ENCODE peak calls at places on chromosomes 4 and X, in five cellular contexts. D, Y, C, R and U are unnamed samples.

GRCh38 chr4:14338206-14338605 is 664.1 kb upstream of the CPEB2 start:
- DNase-seq in R (no peak), Y (no peak), C (no peak), D (no peak), U (no peak)

GRCh38 chrX:119655125-119655524 is 37.8 kb downstream of the SEPTIN6 start:
- DNase-seq in C (peak; percentile 35), D (peak; percentile 64), Y (peak; percentile 65), R (peak; percentile 58), U (peak; percentile 75)

GRCh38 chrX:82230013-82230412 is 1028.1 kb downstream of the SH3BGRL start:
- DNase-seq in R (no peak), Y (no peak), D (no peak), C (no peak), U (no peak)

GRCh38 chrX:121598356-121598755 is 550.9 kb downstream of the GLUD2 start:
- DNase-seq in R (no peak), D (no peak), Y (no peak), C (no peak), U (no peak)

GRCh38 chr4:970854-971520 is 2.4 kb downstream of the DGKQ start:
- DNase-seq in C (no peak), Y (no peak), R (no peak), D (no peak), U (no peak)

GRCh38 chrX:15269618-15270521 is at the start of gene ASB9:
- DNase-seq in Y (peak; percentile 29), C (peak; percentile 45), R (no peak), D (peak; percentile 74), U (peak; percentile 52)

GRCh38 chr4:101774807-101775206 is 15.7 kb upstream of the BANK1 start:
- DNase-seq in Y (no peak), C (no peak), R (no peak), D (peak; percentile 18), U (peak; percentile 22)

GRCh38 chr4:108193891-108194672 is 25.4 kb upstream of the LEF1 start:
- DNase-seq in R (no peak), C (no peak), Y (no peak), D (no peak), U (no peak)

GRCh38 chrX:69093960-69094935 is 71.0 kb downstream of the PJA1 start:
- DNase-seq in Y (peak; percentile 34), D (peak; percentile 74), C (peak; percentile 45), R (peak; percentile 59), U (peak; percentile 43)

DNA sequence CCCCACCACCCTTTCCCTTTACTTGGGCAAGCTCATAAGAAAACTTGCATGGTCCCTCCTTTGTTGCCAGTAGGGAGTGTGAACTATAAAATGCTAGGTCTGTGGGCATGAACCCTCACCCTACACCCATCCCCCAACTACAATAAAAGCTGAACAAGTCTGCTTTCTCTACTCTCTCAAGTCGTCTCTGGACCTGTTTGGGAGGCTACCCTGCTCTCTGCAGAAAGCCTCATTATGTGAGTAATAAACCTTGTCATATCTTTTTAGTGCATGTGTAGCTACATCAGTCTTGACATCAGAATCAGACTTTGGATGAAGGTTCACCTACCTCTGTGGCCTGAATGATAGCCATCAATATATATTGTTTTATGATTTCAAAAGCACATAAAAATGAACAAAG is 155.4 kb upstream of the FAM241A start:
- DNase-seq in Y (no peak), D (peak; percentile 29), R (no peak), C (no peak), U (no peak)
- H3K4me3 ChIP-seq in Y (no peak overlapping the region), D (no peak overlapping the region), R (no peak overlapping the region), C (no peak overlapping the region), U (no peak overlapping the region)

GRCh38 chr4:38129452-38129830 is 169.2 kb downstream of the PTTG2 start:
- DNase-seq in Y (no peak), C (no peak), D (no peak), R (no peak), U (no peak)

GRCh38 chr4:38130884-38131283 is 170.7 kb downstream of the PTTG2 start:
- DNase-seq in R (no peak), C (no peak), D (no peak), Y (no peak), U (no peak)

GRCh38 chr4:38125816-38126215 is 165.6 kb downstream of the PTTG2 start:
- DNase-seq in C (no peak), D (no peak), Y (no peak), R (no peak), U (peak; percentile 49)

GRCh38 chr4:38131371-38132139 is 171.4 kb downstream of the PTTG2 start:
- DNase-seq in Y (no peak), D (peak; percentile 57), C (no peak), R (no peak), U (no peak)

GRCh38 chr4:38128478-38129451 is 168.6 kb downstream of the PTTG2 start:
- DNase-seq in D (no peak), R (no peak), Y (peak; percentile 30), C (no peak), U (peak; percentile 39)
- H3K4me3 ChIP-seq in D (no peak overlapping the region), R (no peak overlapping the region), Y (no peak overlapping the region), C (no peak overlapping the region), U (no peak overlapping the region)

GRCh38 chrX:28223469-28223868 is 242.2 kb upstream of the DCAF8L1 start:
- DNase-seq in Y (no peak), R (no peak), C (no peak), D (no peak), U (no peak)

GRCh38 chrX:28229217-28229616 is 248.0 kb upstream of the DCAF8L1 start:
- DNase-seq in C (no peak), Y (no peak), D (no peak), R (no peak), U (no peak)

GRCh38 chrX:28223991-28224390 is 242.7 kb upstream of the DCAF8L1 start:
- DNase-seq in Y (no peak), D (no peak), C (no peak), R (no peak), U (no peak)

DNA sequence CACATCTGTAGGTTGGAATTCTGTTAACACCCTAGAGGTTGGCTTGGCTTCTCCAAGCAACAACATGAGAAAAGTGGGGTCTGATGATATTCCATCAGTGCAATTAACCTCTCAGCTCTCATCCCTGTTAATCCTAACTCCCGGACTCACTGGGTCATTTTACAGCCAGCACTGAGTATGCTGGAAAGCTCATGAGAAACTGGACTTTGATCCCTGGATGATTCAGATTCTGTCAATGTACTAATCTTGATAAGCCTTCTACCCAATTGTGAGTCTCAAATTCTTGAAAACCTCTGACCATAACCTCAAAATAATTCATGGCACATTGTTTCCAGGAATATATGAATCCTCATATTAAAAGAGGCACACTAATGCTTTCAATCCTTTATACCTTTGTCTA is 244.3 kb upstream of the DCAF8L1 start:
- DNase-seq in Y (no peak), D (peak; percentile 5), R (no peak), C (no peak), U (no peak)
- H3K4me3 ChIP-seq in Y (no peak overlapping the region), D (no peak overlapping the region), R (no peak overlapping the region), C (no peak overlapping the region), U (no peak overlapping the region)

GRCh38 chrX:154046262-154046771 is 26.6 kb upstream of the IRAK1 start:
- DNase-seq in D (peak; percentile 67), C (peak; percentile 43), Y (peak; percentile 62), R (peak; percentile 63), U (peak; percentile 58)

GRCh38 chrX:154044045-154044444 is 24.3 kb upstream of the IRAK1 start:
- DNase-seq in D (no peak), C (no peak), Y (no peak), R (no peak), U (no peak)

GRCh38 chrX:154040307-154040756 is 20.6 kb upstream of the IRAK1 start:
- DNase-seq in D (peak; percentile 66), R (no peak), C (no peak), Y (no peak), U (peak; percentile 64)

GRCh38 chrX:154040863-154041262 is 21.2 kb upstream of the IRAK1 start:
- DNase-seq in C (no peak), R (no peak), D (no peak), Y (no peak), U (no peak)

GRCh38 chrX:154043003-154043402 is 23.3 kb upstream of the IRAK1 start:
- DNase-seq in Y (no peak), D (no peak), R (peak; percentile 43), C (no peak), U (peak; percentile 51)
- H3K4me3 ChIP-seq in Y (no peak overlapping the region), D (no peak overlapping the region), R (no peak overlapping the region), C (no peak overlapping the region), U (no peak overlapping the region)

GRCh38 chrX:45769919-45770582 is 569.4 kb upstream of the DIPK2B start:
- DNase-seq in D (peak; percentile 76), C (peak; percentile 69), Y (peak; percentile 69), R (peak; percentile 79), U (peak; percentile 74)

GRCh38 chrX:45768666-45769065 is 568.0 kb upstream of the DIPK2B start:
- DNase-seq in C (no peak), D (no peak), Y (no peak), R (no peak), U (no peak)

GRCh38 chrX:45765281-45765680 is 564.6 kb upstream of the DIPK2B start:
- DNase-seq in Y (no peak), D (no peak), C (no peak), R (no peak), U (no peak)

GRCh38 chrX:45765726-45766125 is 565.0 kb upstream of the DIPK2B start:
- DNase-seq in Y (no peak), D (no peak), R (no peak), C (no peak), U (no peak)

DNA sequence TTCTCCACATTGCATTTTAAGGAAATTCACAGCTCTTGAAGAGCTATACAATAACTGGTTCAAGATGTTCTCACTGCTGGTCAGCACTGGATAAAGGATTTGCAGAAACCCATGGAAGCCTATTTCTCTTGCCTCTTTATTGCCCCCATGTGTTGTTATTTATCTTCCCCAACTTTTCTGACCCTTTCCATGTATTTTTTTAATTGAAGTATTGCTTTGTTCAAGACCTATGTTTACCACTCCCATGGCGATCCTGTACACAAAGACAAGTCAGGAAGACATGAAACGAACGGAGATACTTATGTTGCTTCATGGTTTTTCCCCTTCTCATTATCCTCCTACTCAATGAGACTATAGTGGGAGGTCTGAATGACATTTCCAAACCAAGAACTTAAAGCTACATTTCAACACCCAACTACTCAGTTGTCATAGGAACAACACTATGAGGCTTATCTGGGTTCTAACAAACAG is 566.4 kb upstream of the DIPK2B start:
- DNase-seq in C (no peak), Y (no peak), R (no peak), D (no peak), U (no peak)
- H3K4me3 ChIP-seq in C (peak overlapping the region; percentile 53), Y (peak overlapping the region; percentile 35), R (peak overlapping the region; percentile 38), D (no peak overlapping the region), U (peak overlapping the region; percentile 58)

GRCh38 chr4:56910172-56910967 is 2.7 kb downstream of the REST start:
- DNase-seq in C (no peak), D (no peak), Y (no peak), R (no peak), U (no peak)
- H3K4me3 ChIP-seq in C (peak overlapping the region; percentile 97), D (peak overlapping the region; percentile 98), Y (peak overlapping the region; percentile 99), R (no peak overlapping the region), U (peak overlapping the region; percentile 94)

GRCh38 chrX:131747173-131747572 is 203.3 kb downstream of the OR13H1 start:
- DNase-seq in D (no peak), Y (peak; percentile 63), C (peak; percentile 8), R (peak; percentile 78), U (no peak)
- H3K4me3 ChIP-seq in D (no peak overlapping the region), Y (no peak overlapping the region), C (peak overlapping the region; percentile 24), R (peak overlapping the region; percentile 29), U (no peak overlapping the region)

GRCh38 chr4:115113382-115114106 is at the start of gene NDST4:
- DNase-seq in C (no peak), Y (no peak), R (no peak), D (peak; percentile 25), U (peak; percentile 39)
- H3K4me3 ChIP-seq in C (no peak within 1 kb of the TSS), Y (no peak within 1 kb of the TSS), R (peak within 1 kb of the TSS; percentile 8), D (no peak within 1 kb of the TSS), U (peak within 1 kb of the TSS; percentile 25)